ENCODE peak calls at places on chromosomes 3 and 15, in four cellular contexts. One of them, this sample, is unnamed.

GRCh38 chr3:101940521-101940992 is 91.2 kb downstream of the NFKBIZ start:
- DNase-seq in tibial nerve: no peak
- DNase-seq in cardiac muscle cell: peak; percentile 98
- DNase-seq in RWPE2: peak; percentile 77
- DNase-seq in this sample: peak; percentile 7

GRCh38 chr3:122886951-122887350 is 92.1 kb downstream of the SLC49A4 start:
- DNase-seq in tibial nerve: no peak
- DNase-seq in cardiac muscle cell: no peak
- DNase-seq in RWPE2: no peak
- DNase-seq in this sample: no peak

GRCh38 chr3:53493997-53494791 is at the start of gene CACNA1D:
- DNase-seq in tibial nerve: no peak
- DNase-seq in cardiac muscle cell: peak; percentile 6
- DNase-seq in RWPE2: no peak
- DNase-seq in this sample: peak; percentile 61

GRCh38 chr15:55820043-55820442 is 77.1 kb upstream of the PRTG start:
- DNase-seq in tibial nerve: peak; percentile 10
- DNase-seq in cardiac muscle cell: no peak
- DNase-seq in RWPE2: no peak
- DNase-seq in this sample: no peak

GRCh38 chr3:135636596-135636995 is 328.9 kb upstream of the PPP2R3A start:
- DNase-seq in tibial nerve: no peak
- DNase-seq in cardiac muscle cell: no peak
- DNase-seq in RWPE2: no peak
- DNase-seq in this sample: no peak

GRCh38 chr15:73881539-73882320 is 8.4 kb downstream of the TBC1D21 start:
- DNase-seq in tibial nerve: no peak
- DNase-seq in cardiac muscle cell: no peak
- DNase-seq in RWPE2: peak; percentile 56
- DNase-seq in this sample: no peak

GRCh38 chr3:55282994-55283393 is 204.1 kb downstream of the WNT5A start:
- DNase-seq in tibial nerve: no peak
- DNase-seq in cardiac muscle cell: no peak
- DNase-seq in RWPE2: no peak
- DNase-seq in this sample: peak; percentile 20

GRCh38 chr3:101362408-101362807 is 42.0 kb upstream of the IMPG2 start:
- DNase-seq in tibial nerve: no peak
- DNase-seq in cardiac muscle cell: no peak
- DNase-seq in RWPE2: no peak
- DNase-seq in this sample: no peak

GRCh38 chr15:62758126-62758951 is 284.2 kb upstream of the TPM1 start:
- DNase-seq in tibial nerve: peak; percentile 77
- DNase-seq in cardiac muscle cell: peak; percentile 93
- DNase-seq in RWPE2: peak; percentile 86
- DNase-seq in this sample: no peak

GRCh38 chr15:68315495-68316007 is 38.0 kb downstream of the FEM1B start:
- DNase-seq in tibial nerve: no peak
- DNase-seq in cardiac muscle cell: peak; percentile 19
- DNase-seq in RWPE2: peak; percentile 66
- DNase-seq in this sample: no peak

GRCh38 chr15:69816522-69816921 is 281.2 kb downstream of the TLE3 start:
- DNase-seq in tibial nerve: no peak
- DNase-seq in cardiac muscle cell: no peak
- DNase-seq in RWPE2: no peak
- DNase-seq in this sample: no peak

GRCh38 chr3:184262927-184263179 is 1.5 kb upstream of the CAMK2N2 start:
- DNase-seq in tibial nerve: no peak
- DNase-seq in cardiac muscle cell: no peak
- DNase-seq in RWPE2: no peak
- DNase-seq in this sample: no peak

GRCh38 chr3:53196575-53197407 is 35.8 kb downstream of the PRKCD start:
- DNase-seq in tibial nerve: peak; percentile 29
- DNase-seq in cardiac muscle cell: peak; percentile 79
- DNase-seq in RWPE2: no peak
- DNase-seq in this sample: no peak

GRCh38 chr3:13655074-13655913 is 106.4 kb downstream of the FBLN2 start:
- DNase-seq in tibial nerve: no peak
- DNase-seq in cardiac muscle cell: peak; percentile 64
- DNase-seq in RWPE2: no peak
- DNase-seq in this sample: no peak

GRCh38 chr15:90412356-90413194 is 24.5 kb downstream of the IQGAP1 start:
- DNase-seq in tibial nerve: peak; percentile 45
- DNase-seq in cardiac muscle cell: peak; percentile 86
- DNase-seq in RWPE2: peak; percentile 88
- DNase-seq in this sample: peak; percentile 57

GRCh38 chr3:33807190-33807589 is 8.8 kb downstream of the PDCD6IP start:
- DNase-seq in tibial nerve: no peak
- DNase-seq in cardiac muscle cell: no peak
- DNase-seq in RWPE2: no peak
- DNase-seq in this sample: no peak

GRCh38 chr15:93779341-93779740 is 452.0 kb upstream of the MCTP2 start:
- DNase-seq in tibial nerve: no peak
- DNase-seq in cardiac muscle cell: no peak
- DNase-seq in RWPE2: no peak
- DNase-seq in this sample: no peak

GRCh38 chr3:10437272-10437994 is 68.0 kb downstream of the ATP2B2 start:
- DNase-seq in tibial nerve: no peak
- DNase-seq in cardiac muscle cell: peak; percentile 7
- DNase-seq in RWPE2: no peak
- DNase-seq in this sample: no peak

GRCh38 chr3:181793006-181793405 is 81.3 kb downstream of the SOX2 start:
- DNase-seq in tibial nerve: no peak
- DNase-seq in cardiac muscle cell: no peak
- DNase-seq in RWPE2: no peak
- DNase-seq in this sample: no peak

GRCh38 chr15:92843819-92844218 is 56.3 kb upstream of the CHD2 start:
- DNase-seq in tibial nerve: no peak
- DNase-seq in cardiac muscle cell: no peak
- DNase-seq in RWPE2: no peak
- DNase-seq in this sample: no peak

GRCh38 chr3:37510749-37511148 is 336.4 kb upstream of the LRRFIP2 start:
- DNase-seq in tibial nerve: no peak
- DNase-seq in cardiac muscle cell: no peak
- DNase-seq in RWPE2: no peak
- DNase-seq in this sample: no peak

GRCh38 chr3:13812039-13812438 is 67.8 kb downstream of the WNT7A start:
- DNase-seq in tibial nerve: no peak
- DNase-seq in cardiac muscle cell: no peak
- DNase-seq in RWPE2: no peak
- DNase-seq in this sample: no peak

GRCh38 chr3:44363591-44363990 is 25.0 kb downstream of the TCAIM start:
- DNase-seq in tibial nerve: no peak
- DNase-seq in cardiac muscle cell: no peak
- DNase-seq in RWPE2: no peak
- DNase-seq in this sample: no peak

GRCh38 chr15:64699767-64700388 is 75.5 kb downstream of the RBPMS2 start:
- DNase-seq in tibial nerve: no peak
- DNase-seq in cardiac muscle cell: peak; percentile 76
- DNase-seq in RWPE2: no peak
- DNase-seq in this sample: no peak

GRCh38 chr3:48989796-48990635 is at the start of gene P4HTM:
- DNase-seq in tibial nerve: peak; percentile 81
- DNase-seq in cardiac muscle cell: peak; percentile 97
- DNase-seq in RWPE2: peak; percentile 89
- DNase-seq in this sample: peak; percentile 55

GRCh38 chr3:194249323-194250103 is 101.6 kb downstream of the CPN2 start:
- DNase-seq in tibial nerve: no peak
- DNase-seq in cardiac muscle cell: no peak
- DNase-seq in RWPE2: no peak
- DNase-seq in this sample: no peak

GRCh38 chr3:151226088-151226563 is 23.1 kb upstream of the GPR171 start:
- DNase-seq in tibial nerve: no peak
- DNase-seq in cardiac muscle cell: peak; percentile 82
- DNase-seq in RWPE2: no peak
- DNase-seq in this sample: no peak

GRCh38 chr15:35958021-35958420 is 412.1 kb upstream of the DPH6 start:
- DNase-seq in tibial nerve: no peak
- DNase-seq in cardiac muscle cell: peak; percentile 17
- DNase-seq in RWPE2: no peak
- DNase-seq in this sample: no peak

GRCh38 chr3:100789582-100789981 is 80.3 kb downstream of the TFG start:
- DNase-seq in tibial nerve: no peak
- DNase-seq in cardiac muscle cell: no peak
- DNase-seq in RWPE2: no peak
- DNase-seq in this sample: no peak

GRCh38 chr15:75178938-75179772 is 22.5 kb upstream of the C15orf39 start:
- DNase-seq in tibial nerve: no peak
- DNase-seq in cardiac muscle cell: no peak
- DNase-seq in RWPE2: peak; percentile 65
- DNase-seq in this sample: no peak

GRCh38 chr3:168591587-168591986 is 495.9 kb upstream of the GOLIM4 start:
- DNase-seq in tibial nerve: no peak
- DNase-seq in cardiac muscle cell: no peak
- DNase-seq in RWPE2: no peak
- DNase-seq in this sample: no peak

GRCh38 chr3:15795563-15796308 is 2.0 kb downstream of the ANKRD28 start:
- DNase-seq in tibial nerve: no peak
- DNase-seq in cardiac muscle cell: peak; percentile 83
- DNase-seq in RWPE2: no peak
- DNase-seq in this sample: no peak

GRCh38 chr3:124207873-124208473 is 216.0 kb upstream of the ROPN1 start:
- DNase-seq in tibial nerve: no peak
- DNase-seq in cardiac muscle cell: no peak
- DNase-seq in RWPE2: no peak
- DNase-seq in this sample: no peak

GRCh38 chr3:165607221-165607620 is 230.0 kb downstream of the BCHE start:
- DNase-seq in tibial nerve: no peak
- DNase-seq in cardiac muscle cell: no peak
- DNase-seq in RWPE2: no peak
- DNase-seq in this sample: no peak

GRCh38 chr15:38547255-38547997 is 17.2 kb downstream of the RASGRP1 start:
- DNase-seq in tibial nerve: no peak
- DNase-seq in cardiac muscle cell: peak; percentile 90
- DNase-seq in RWPE2: no peak
- DNase-seq in this sample: no peak

GRCh38 chr3:57029924-57030323 is 30.5 kb upstream of the SPATA12 start:
- DNase-seq in tibial nerve: no peak
- DNase-seq in cardiac muscle cell: no peak
- DNase-seq in RWPE2: no peak
- DNase-seq in this sample: no peak

GRCh38 chr3:139248593-139249255 is 95.1 kb upstream of the MRPS22 start:
- DNase-seq in tibial nerve: no peak
- DNase-seq in cardiac muscle cell: no peak
- DNase-seq in RWPE2: no peak
- DNase-seq in this sample: no peak
- H3K9me3 ChIP-seq in tibial nerve: no peaks in the 10 kb centered on the region
- H3K9me3 ChIP-seq in cardiac muscle cell: no peaks in the 10 kb centered on the region
- H3K9me3 ChIP-seq in RWPE2: no peaks in the 10 kb centered on the region
- H3K9me3 ChIP-seq in this sample: no peaks in the 10 kb centered on the region

GRCh38 chr3:42743204-42743995 is 29.7 kb downstream of the CCDC13 start:
- DNase-seq in tibial nerve: peak; percentile 3
- DNase-seq in cardiac muscle cell: no peak
- DNase-seq in RWPE2: no peak
- DNase-seq in this sample: no peak

GRCh38 chr3:42741796-42742195 is 31.3 kb downstream of the CCDC13 start:
- DNase-seq in tibial nerve: no peak
- DNase-seq in cardiac muscle cell: no peak
- DNase-seq in RWPE2: no peak
- DNase-seq in this sample: no peak

GRCh38 chr3:42739401-42740158 is 33.5 kb downstream of the CCDC13 start:
- DNase-seq in tibial nerve: no peak
- DNase-seq in cardiac muscle cell: no peak
- DNase-seq in RWPE2: no peak
- DNase-seq in this sample: no peak

GRCh38 chr3:42742688-42743087 is 30.4 kb downstream of the CCDC13 start:
- DNase-seq in tibial nerve: no peak
- DNase-seq in cardiac muscle cell: no peak
- DNase-seq in RWPE2: peak; percentile 33
- DNase-seq in this sample: no peak

DNA sequence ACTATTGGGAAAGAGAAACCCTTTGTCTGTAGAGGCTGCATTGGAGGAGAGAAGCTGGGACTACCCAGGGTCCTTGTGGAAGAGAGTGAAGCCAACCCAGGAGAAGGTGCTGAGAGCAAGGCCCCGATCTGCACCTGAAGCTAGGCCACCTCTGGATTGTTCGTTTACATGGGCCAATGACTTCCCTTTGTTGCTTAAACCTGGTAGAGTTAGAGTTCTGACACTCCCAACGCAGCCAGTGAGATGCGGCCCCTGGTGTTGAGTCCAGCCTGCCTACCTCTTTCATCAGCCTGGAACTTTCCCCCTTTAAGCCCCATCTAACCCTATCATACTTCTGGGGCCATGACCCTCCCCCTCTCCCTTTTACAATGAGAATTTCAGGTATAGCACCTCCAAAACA is 30.8 kb downstream of the CCDC13 start:
- DNase-seq in tibial nerve: no peak
- DNase-seq in cardiac muscle cell: no peak
- DNase-seq in RWPE2: peak; percentile 15
- DNase-seq in this sample: no peak
- H3K9me3 ChIP-seq in tibial nerve: no peaks in the 10 kb centered on the region
- H3K9me3 ChIP-seq in cardiac muscle cell: no peaks in the 10 kb centered on the region
- H3K9me3 ChIP-seq in RWPE2: no peaks in the 10 kb centered on the region
- H3K9me3 ChIP-seq in this sample: no peaks in the 10 kb centered on the region

GRCh38 chr3:9433884-9434521 is 36.6 kb downstream of the SETD5 start:
- DNase-seq in tibial nerve: no peak
- DNase-seq in cardiac muscle cell: no peak
- DNase-seq in RWPE2: no peak
- DNase-seq in this sample: no peak

GRCh38 chr3:9428411-9428810 is 31.0 kb downstream of the SETD5 start:
- DNase-seq in tibial nerve: no peak
- DNase-seq in cardiac muscle cell: no peak
- DNase-seq in RWPE2: no peak
- DNase-seq in this sample: no peak

GRCh38 chr3:9435320-9435719 is 37.9 kb downstream of the SETD5 start:
- DNase-seq in tibial nerve: no peak
- DNase-seq in cardiac muscle cell: no peak
- DNase-seq in RWPE2: no peak
- DNase-seq in this sample: no peak

DNA sequence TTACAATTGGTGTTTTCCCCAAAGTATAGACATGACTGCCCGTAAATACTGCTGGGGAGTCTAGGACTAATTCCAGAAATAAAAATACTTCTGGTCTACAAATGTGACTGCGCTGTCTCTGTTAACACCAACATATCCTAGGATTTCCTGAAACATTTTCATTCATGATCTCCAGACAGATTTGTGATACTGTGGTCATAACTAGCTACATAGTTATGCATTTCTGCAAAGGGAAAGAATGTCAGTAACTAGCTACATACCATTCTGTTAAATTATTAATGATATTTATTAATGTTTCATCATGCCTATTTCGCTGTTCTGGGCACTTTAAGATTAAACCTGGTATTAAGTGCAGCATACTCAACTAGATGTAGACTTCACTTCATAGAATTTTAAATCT is 33.3 kb downstream of the SETD5 start:
- DNase-seq in tibial nerve: no peak
- DNase-seq in cardiac muscle cell: no peak
- DNase-seq in RWPE2: no peak
- DNase-seq in this sample: no peak
- H3K9me3 ChIP-seq in tibial nerve: no peaks in the 10 kb centered on the region
- H3K9me3 ChIP-seq in cardiac muscle cell: no peaks in the 10 kb centered on the region
- H3K9me3 ChIP-seq in RWPE2: no peaks in the 10 kb centered on the region
- H3K9me3 ChIP-seq in this sample: no peaks in the 10 kb centered on the region

GRCh38 chr3:104582092-104582491 is 784.6 kb upstream of the ALCAM start:
- DNase-seq in tibial nerve: no peak
- DNase-seq in cardiac muscle cell: no peak
- DNase-seq in RWPE2: no peak
- DNase-seq in this sample: no peak

GRCh38 chr3:104575631-104576030 is 791.1 kb upstream of the ALCAM start:
- DNase-seq in tibial nerve: no peak
- DNase-seq in cardiac muscle cell: no peak
- DNase-seq in RWPE2: no peak
- DNase-seq in this sample: no peak

GRCh38 chr3:104578558-104578957 is 788.2 kb upstream of the ALCAM start:
- DNase-seq in tibial nerve: no peak
- DNase-seq in cardiac muscle cell: no peak
- DNase-seq in RWPE2: no peak
- DNase-seq in this sample: no peak
- H3K9me3 ChIP-seq in tibial nerve: peaks cover 4% of the 10 kb centered on the region
- H3K9me3 ChIP-seq in cardiac muscle cell: no peaks in the 10 kb centered on the region
- H3K9me3 ChIP-seq in RWPE2: peaks cover 2% of the 10 kb centered on the region
- H3K9me3 ChIP-seq in this sample: peaks cover 11% of the 10 kb centered on the region